ENCODE peak calls at places on chromosome 3, in six cellular contexts. T is SJCRH30, Z is KG1, A is H9, W is GM12865, D is M059J. U is an unnamed sample.

GRCh38 chr3:155712008-155712407 is 32.9 kb downstream of the PLCH1 start:
- DNase-seq in T (no peak), Z (no peak), A (no peak), W (peak), D (peak), U (no peak)

GRCh38 chr3:47799733-47800132 is 3.2 kb upstream of the DHX30 start:
- DNase-seq in T (no peak), Z (no peak), A (peak), W (peak), D (no peak), U (peak)

GRCh38 chr3:8975081-8976020 is 12.1 kb upstream of the RAD18 start:
- DNase-seq in T (no peak), Z (no peak), A (no peak), W (no peak), D (no peak), U (peak)

GRCh38 chr3:60755094-60755493 is 496.2 kb downstream of the FHIT start:
- DNase-seq in T (peak), Z (no peak), A (peak), W (peak), D (no peak), U (peak)

GRCh38 chr3:152417181-152417580 is 148.5 kb downstream of the MBNL1 start:
- DNase-seq in T (no peak), Z (no peak), A (no peak), W (no peak), D (peak), U (no peak)

GRCh38 chr3:119594066-119594465 is 3.6 kb upstream of the PLA1A start:
- DNase-seq in T (no peak), Z (no peak), A (no peak), W (no peak), D (no peak), U (no peak)

GRCh38 chr3:112647122-112647521 is 6.2 kb upstream of the CCDC80 start:
- DNase-seq in T (peak), Z (no peak), A (peak), W (no peak), D (peak), U (peak)

GRCh38 chr3:100184960-100185566 is 70.8 kb upstream of the FILIP1L start:
- DNase-seq in T (no peak), Z (no peak), A (no peak), W (no peak), D (no peak), U (no peak)

GRCh38 chr3:104460477-104461406 is 906.0 kb upstream of the ALCAM start:
- DNase-seq in T (no peak), Z (no peak), A (peak), W (peak), D (peak), U (peak)